ENCODE peak calls at places on chromosome 2, in five cellular contexts. K is IMR-90, V is cardiac fibroblast, U is foreskin keratinocyte, Y is lower leg skin. T is an unnamed sample.

GRCh38 chr2:239187464-239188253 is 213.2 kb downstream of the HDAC4 start:
- DNase-seq in Y (no peak), K (no peak), V (no peak), U (no peak), T (no peak)

GRCh38 chr2:11102956-11103860 is 52.1 kb upstream of the SLC66A3 start:
- DNase-seq in Y (no peak), V (no peak), U (no peak), K (no peak), T (no peak)

GRCh38 chr2:241413929-241414580 is 58.0 kb downstream of the FARP2 start:
- DNase-seq in K (peak), V (peak), U (peak), Y (no peak), T (no peak)

GRCh38 chr2:165563468-165564225 is 94.1 kb downstream of the CSRNP3 start:
- DNase-seq in U (no peak), V (no peak), K (no peak), Y (no peak), T (no peak)

GRCh38 chr2:100819365-100820345 is at the start of gene NPAS2:
- DNase-seq in K (peak), Y (no peak), U (no peak), V (peak), T (peak)

GRCh38 chr2:72062336-72062735 is 85.3 kb downstream of the CYP26B1 start:
- DNase-seq in U (no peak), K (no peak), Y (no peak), V (no peak), T (no peak)

GRCh38 chr2:152950125-152950524 is 231.7 kb downstream of the ARL6IP6 start:
- DNase-seq in U (peak), V (peak), K (no peak), Y (no peak), T (peak)

GRCh38 chr2:239193925-239194687 is 206.7 kb downstream of the HDAC4 start:
- DNase-seq in Y (no peak), K (no peak), U (no peak), V (no peak), T (no peak)

GRCh38 chr2:165720526-165720925 is 73.5 kb downstream of the GALNT3 start:
- DNase-seq in U (no peak), K (peak), V (peak), Y (no peak), T (no peak)

GRCh38 chr2:130763405-130763804 is 8.1 kb downstream of the AMER3 start:
- DNase-seq in Y (no peak), U (no peak), V (no peak), K (no peak), T (no peak)

GRCh38 chr2:52918551-52918950 is 849.1 kb upstream of the CHAC2 start:
- DNase-seq in V (peak), U (peak), K (peak), Y (no peak), T (no peak)

GRCh38 chr2:208620487-208620978 is 213.9 kb downstream of the PTH2R start:
- DNase-seq in V (no peak), Y (no peak), K (no peak), U (no peak), T (no peak)

GRCh38 chr2:263774-264492 is at the start of gene SH3YL1:
- DNase-seq in U (peak), Y (peak), K (no peak), V (no peak), T (peak)

GRCh38 chr2:106193491-106193976 is 567 bp downstream of the UXS1 start:
- DNase-seq in K (no peak), V (no peak), U (no peak), Y (no peak), T (peak)

GRCh38 chr2:81327916-81328315 is 1023.4 kb upstream of the LRRTM1 start:
- DNase-seq in V (no peak), K (no peak), U (no peak), Y (no peak), T (no peak)

GRCh38 chr2:202034249-202035088 is 814 bp downstream of the FZD7 start:
- DNase-seq in U (peak), V (peak), K (no peak), Y (no peak), T (peak)

GRCh38 chr2:10161206-10161931 is 38.8 kb downstream of the RRM2 start:
- DNase-seq in K (peak), V (peak), U (peak), Y (no peak), T (no peak)

GRCh38 chr2:201978988-201979387 is 54.7 kb upstream of the FZD7 start:
- DNase-seq in Y (peak), K (no peak), U (no peak), V (no peak), T (no peak)

GRCh38 chr2:124566518-124566970 is 541.5 kb downstream of the CNTNAP5 start:
- DNase-seq in U (no peak), K (no peak), Y (no peak), V (no peak), T (no peak)

GRCh38 chr2:119009110-119009509 is 67.1 kb downstream of the MARCO start:
- DNase-seq in Y (no peak), U (no peak), V (no peak), K (no peak), T (peak)

GRCh38 chr2:203849010-203849409 is 18.6 kb upstream of the CTLA4 start:
- DNase-seq in Y (no peak), U (no peak), V (no peak), K (no peak), T (no peak)

GRCh38 chr2:73104933-73105332 is 7.8 kb downstream of the RAB11FIP5 start:
- DNase-seq in Y (no peak), U (no peak), K (no peak), V (no peak), T (no peak)

GRCh38 chr2:85716346-85716880 is 22.3 kb downstream of the GNLY start:
- DNase-seq in V (no peak), U (no peak), Y (no peak), K (no peak), T (no peak)

GRCh38 chr2:85718885-85719487 is 24.8 kb downstream of the GNLY start:
- DNase-seq in K (no peak), Y (no peak), U (no peak), V (no peak), T (no peak)

GRCh38 chr2:85719609-85720240 is 25.6 kb downstream of the GNLY start:
- DNase-seq in V (no peak), K (no peak), U (no peak), Y (no peak), T (no peak)

GRCh38 chr2:85717308-85718005 is 23.3 kb downstream of the GNLY start:
- DNase-seq in U (no peak), Y (peak), V (no peak), K (peak), T (no peak)

GRCh38 chr2:85718006-85718391 is 23.8 kb downstream of the GNLY start:
- DNase-seq in Y (no peak), K (no peak), V (no peak), U (no peak), T (no peak)
- TF ChIP-seq CTCF in Y (no peak), K (no peak), V (no peak), U (no peak), T (no peak)

GRCh38 chr2:109280804-109281203 is 151.8 kb downstream of the SH3RF3 start:
- DNase-seq in Y (no peak), U (no peak), V (no peak), K (no peak), T (no peak)
- TF ChIP-seq CTCF in Y (no peak), U (no peak), V (no peak), K (no peak), T (no peak)

DNA sequence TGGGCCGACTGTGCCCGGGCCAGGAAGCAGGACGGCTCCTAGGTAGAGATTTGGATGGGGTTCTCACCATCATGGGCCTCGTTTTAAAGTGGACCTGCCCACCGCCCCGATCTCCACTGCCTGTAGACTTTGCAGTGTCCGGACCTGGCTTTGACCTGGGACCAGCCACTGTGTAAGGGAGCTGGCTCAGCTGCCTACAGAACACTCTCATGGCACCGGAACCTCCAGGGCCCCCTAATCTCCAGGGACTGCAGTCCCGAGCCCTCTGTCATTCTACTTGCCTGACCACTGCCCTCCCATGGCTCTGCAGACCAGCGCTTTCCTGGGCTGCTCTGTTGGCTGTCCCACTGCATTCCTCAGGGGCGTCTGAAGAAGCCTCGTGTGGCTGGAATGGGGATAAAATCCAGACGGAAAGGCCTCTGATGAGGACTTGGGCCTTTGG is 120.8 kb downstream of the GLI2 start:
- DNase-seq in V (no peak), K (peak), Y (no peak), U (no peak), T (peak)
- TF ChIP-seq CTCF in V (no peak), K (peak), Y (no peak), U (no peak), T (no peak)

GRCh38 chr2:219104107-219105050 is 43.7 kb upstream of the IHH start:
- DNase-seq in K (peak), V (peak), Y (no peak), U (peak), T (peak)
- TF ChIP-seq CTCF in K (peak), V (peak), Y (no peak), U (peak), T (peak)

DNA sequence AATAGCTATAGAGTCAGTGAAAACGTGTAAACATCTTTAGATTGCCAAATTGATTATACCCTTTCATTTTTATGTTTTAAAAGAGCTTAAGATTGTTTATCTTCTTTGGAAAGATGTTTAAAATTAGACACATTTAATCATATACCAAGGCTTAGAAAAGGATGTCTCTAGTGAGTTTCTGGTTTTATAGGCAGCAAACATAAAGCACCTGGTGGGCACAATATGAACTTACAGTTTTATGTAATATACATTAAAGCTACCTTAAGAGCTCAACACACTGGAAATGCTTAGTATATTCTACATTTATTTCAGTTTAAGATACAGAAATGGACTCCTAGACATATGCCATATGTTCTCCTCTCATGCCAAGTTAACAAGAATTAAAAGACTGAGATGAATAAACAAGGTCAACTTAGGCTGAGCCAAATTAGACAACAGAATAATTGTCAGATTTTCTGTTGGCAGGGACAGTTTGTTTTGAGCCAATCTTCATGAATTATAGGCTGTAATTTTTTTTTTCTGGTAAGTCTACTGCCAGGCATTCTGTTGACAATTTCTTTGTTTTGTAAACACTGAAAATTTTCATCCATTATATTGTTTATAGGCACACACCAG is 112.7 kb downstream of the OTX1 start:
- DNase-seq in V (no peak), K (no peak), Y (no peak), U (no peak), T (no peak)
- TF ChIP-seq CTCF in V (no peak), K (no peak), Y (no peak), U (no peak), T (no peak)

GRCh38 chr2:164495491-164496223 is 125.6 kb downstream of the GRB14 start:
- DNase-seq in V (peak), U (peak), K (peak), Y (peak), T (peak)
- TF ChIP-seq CTCF in V (peak), U (peak), K (peak), Y (no peak), T (peak)